ENCODE peak calls at places on chromosome 1, in seven cellular contexts. L is M059J; N is stimulated activated CD4-positive, alpha-beta T cell treated with anti-CD3 and anti-CD28 coated beads, Interleukin-1b, Interleukin-23, amount 100 ng/mL, for 24 hours; F is activated effector memory CD4-positive, alpha-beta T cell treated with anti-CD3 and anti-CD28 coated beads, Interleukin-2, amount 50 U/mL, for 16 hours; V is HT1080; B is suprapubic skin; H is endothelial cell. W is an unnamed sample.

GRCh38 chr1:173429517-173430477 is 47.3 kb upstream of the PRDX6 start:
- DNase-seq in L (peak), N (peak), F (peak), V (peak), B (peak), H (peak), W (peak)

GRCh38 chr1:39409055-39409816 is 82.2 kb upstream of the BMP8A start:
- DNase-seq in L (peak), N (no peak), F (peak), V (peak), B (peak), H (peak), W (peak)

GRCh38 chr1:153490272-153491051 is 30.0 kb upstream of the S100A7 start:
- DNase-seq in L (peak), N (no peak), F (no peak), V (peak), B (peak), H (no peak), W (no peak)

GRCh38 chr1:227318003-227318851 is at the start of gene CDC42BPA:
- DNase-seq in L (peak), N (peak), F (peak), V (peak), B (peak), H (peak), W (peak)

GRCh38 chr1:178134061-178134460 is 40.2 kb downstream of the RASAL2 start:
- DNase-seq in L (peak), N (no peak), F (no peak), V (peak), B (no peak), H (no peak), W (no peak)

GRCh38 chr1:85581802-85582686 is 1.5 kb downstream of the CCN1 start:
- DNase-seq in L (peak), N (no peak), F (no peak), V (peak), B (no peak), H (peak), W (no peak)

GRCh38 chr1:195202271-195202670 is 1406.0 kb downstream of the KCNT2 start:
- DNase-seq in L (no peak), N (no peak), F (no peak), V (no peak), B (no peak), H (no peak), W (no peak)

GRCh38 chr1:10838541-10838940 is 42.1 kb upstream of the CASZ1 start:
- DNase-seq in L (no peak), N (no peak), F (no peak), V (no peak), B (no peak), H (no peak), W (no peak)

GRCh38 chr1:44219301-44219626 is 6.0 kb downstream of the DMAP1 start:
- DNase-seq in L (no peak), N (no peak), F (peak), V (no peak), B (no peak), H (no peak), W (no peak)

GRCh38 chr1:160284220-160284781 is 632 bp downstream of the PEX19 start:
- DNase-seq in L (peak), N (no peak), F (no peak), V (no peak), B (no peak), H (peak), W (peak)

GRCh38 chr1:151309851-151310323 is 17.3 kb downstream of the PI4KB start:
- DNase-seq in L (no peak), N (no peak), F (no peak), V (no peak), B (no peak), H (no peak), W (no peak)

GRCh38 chr1:10667815-10668214 is 128.6 kb downstream of the CASZ1 start:
- DNase-seq in L (no peak), N (no peak), F (no peak), V (no peak), B (no peak), H (no peak), W (no peak)

GRCh38 chr1:6832789-6833188 is 47.5 kb downstream of the CAMTA1 start:
- DNase-seq in L (no peak), N (no peak), F (no peak), V (no peak), B (no peak), H (no peak), W (no peak)

W was measured in mesothelial cell of epicardium.